ENCODE peak calls at places on chromosomes 2 and 18, in six cellular contexts. I is IMR-90, G is mesendoderm, Q is H9, P is mesenchymal stem cell, N is H1. U is an unnamed sample.

GRCh38 chr2:237700583-237701032 is 73.2 kb downstream of the LRRFIP1 start:
- DNase-seq in N (no peak), I (peak; percentile 91), G (no peak), Q (no peak), P (peak; percentile 93), U (no peak)

GRCh38 chr2:134468093-134468640 is 214.3 kb downstream of the MGAT5 start:
- DNase-seq in P (no peak), I (no peak), Q (no peak), N (no peak), G (no peak), U (no peak)

GRCh38 chr2:118250463-118250862 is 162.2 kb downstream of the INSIG2 start:
- DNase-seq in P (no peak), Q (no peak), I (no peak), G (peak; percentile 44), N (no peak), U (no peak)

GRCh38 chr2:84874381-84875212 is 6.3 kb downstream of the TRABD2A start:
- DNase-seq in P (peak; percentile 51), I (peak; percentile 80), Q (peak; percentile 14), G (no peak), N (no peak), U (no peak)

GRCh38 chr2:27606611-27607010 is 22.2 kb downstream of the CCDC121 start:
- DNase-seq in Q (no peak), G (no peak), N (no peak), P (no peak), I (peak; percentile 83), U (no peak)

GRCh38 chr2:134218928-134219707 is 34.8 kb upstream of the MGAT5 start:
- DNase-seq in P (peak; percentile 45), Q (no peak), N (no peak), G (no peak), I (no peak), U (no peak)

GRCh38 chr2:36137612-36138011 is 218.0 kb upstream of the CRIM1 start:
- DNase-seq in N (no peak), Q (no peak), P (no peak), I (no peak), G (no peak), U (no peak)

GRCh38 chr2:152369176-152369860 is 34.3 kb downstream of the FMNL2 start:
- DNase-seq in N (no peak), P (peak; percentile 96), I (peak; percentile 91), Q (no peak), G (peak; percentile 45), U (no peak)

GRCh38 chr2:150888337-150888736 is 373.3 kb downstream of the RBM43 start:
- DNase-seq in I (peak; percentile 72), G (no peak), P (peak; percentile 17), N (no peak), Q (no peak), U (no peak)

GRCh38 chr2:79980116-79980515 is 324.4 kb downstream of the LRRTM1 start:
- DNase-seq in N (no peak), G (no peak), Q (no peak), I (no peak), P (no peak), U (no peak)

GRCh38 chr2:137976274-137976673 is 12.0 kb downstream of the HNMT start:
- DNase-seq in N (no peak), G (no peak), P (no peak), I (no peak), Q (no peak), U (no peak)

GRCh38 chr2:113114996-113115395 is 12.4 kb upstream of the IL1RN start:
- DNase-seq in Q (no peak), I (no peak), N (no peak), P (no peak), G (no peak), U (no peak)

GRCh38 chr2:8144785-8145184 is 537.1 kb upstream of the ID2 start:
- DNase-seq in G (no peak), Q (no peak), P (peak; percentile 79), I (peak; percentile 95), N (no peak), U (no peak)

GRCh38 chr2:29108225-29108624 is 7.0 kb upstream of the CLIP4 start:
- DNase-seq in I (peak; percentile 97), P (peak; percentile 98), G (no peak), N (no peak), Q (no peak), U (no peak)

GRCh38 chr18:7980661-7981060 is 413.5 kb downstream of the PTPRM start:
- DNase-seq in G (no peak), P (no peak), I (no peak), N (no peak), Q (no peak), U (no peak)

GRCh38 chr18:12908706-12909105 is 24.7 kb upstream of the PTPN2 start:
- DNase-seq in Q (no peak), G (no peak), P (no peak), N (no peak), I (no peak), U (no peak)

GRCh38 chr2:61283443-61284160 is 121.6 kb downstream of the C2orf74 start:
- DNase-seq in I (no peak), P (no peak), Q (no peak), N (no peak), G (no peak), U (no peak)

GRCh38 chr2:41326801-41327200 is 721.0 kb upstream of the PKDCC start:
- DNase-seq in Q (peak; percentile 27), N (no peak), G (peak; percentile 29), P (no peak), I (no peak), U (peak; percentile 32)

GRCh38 chr2:32743480-32744236 is 115.8 kb downstream of the TTC27 start:
- DNase-seq in I (peak; percentile 58), P (no peak), Q (no peak), N (no peak), G (no peak), U (no peak)

GRCh38 chr2:10195278-10196219 is 73.0 kb downstream of the RRM2 start:
- DNase-seq in Q (no peak), P (no peak), G (no peak), N (no peak), I (no peak), U (no peak)

GRCh38 chr2:62152000-62152399 is 43.9 kb upstream of the B3GNT2 start:
- DNase-seq in G (peak; percentile 64), Q (no peak), I (peak; percentile 64), N (no peak), P (no peak), U (no peak)

GRCh38 chr18:23718243-23718720 is 29.0 kb downstream of the LAMA3 start:
- DNase-seq in P (peak; percentile 67), Q (no peak), G (no peak), N (no peak), I (peak; percentile 79), U (no peak)

GRCh38 chr18:22488554-22488953 is 70.8 kb upstream of the CTAGE1 start:
- DNase-seq in N (no peak), I (no peak), P (no peak), Q (no peak), G (no peak), U (no peak)

DNA sequence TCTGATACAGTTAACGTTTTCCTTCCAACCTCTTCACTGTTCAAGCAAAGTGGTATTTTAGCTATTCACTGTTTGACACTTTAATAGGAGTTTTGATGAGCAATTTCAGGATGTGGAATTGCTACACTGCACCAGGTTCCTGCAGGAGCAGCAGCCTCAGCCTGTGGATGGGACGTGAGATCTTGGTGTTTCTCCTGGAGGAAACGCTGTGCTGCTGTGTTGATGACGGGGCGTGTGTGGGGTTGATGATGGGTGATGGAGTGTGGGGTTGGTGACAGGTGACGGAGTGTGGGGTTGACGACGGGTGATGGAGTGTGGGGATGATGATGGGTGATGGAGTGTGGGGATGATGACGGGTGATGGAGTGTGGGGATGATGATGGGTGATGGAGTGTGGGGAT is 98.9 kb downstream of the RTP5 start:
- DNase-seq in I (no peak), P (no peak), G (no peak), Q (no peak), N (no peak), U (no peak)
- H2BK15ac ChIP-seq in I (no peak overlapping the region), P (no peak overlapping the region), G (no peak overlapping the region), Q (no peak overlapping the region), N (no peak overlapping the region), U (no peak overlapping the region)

GRCh38 chr2:215711484-215712034 is 275.7 kb upstream of the FN1 start:
- DNase-seq in I (peak; percentile 78), Q (no peak), G (peak; percentile 69), N (no peak), P (peak; percentile 74), U (no peak)
- H2BK5ac ChIP-seq in I (peak overlapping the region; percentile 97), Q (no peak overlapping the region), G (peak overlapping the region; percentile 56), N (no peak overlapping the region), P (peak overlapping the region; percentile 95), U (no peak overlapping the region)

GRCh38 chr18:59737776-59738295 is 40.6 kb upstream of the CCBE1 start:
- DNase-seq in I (no peak), Q (no peak), P (no peak), N (no peak), G (no peak), U (no peak)
- H2BK15ac ChIP-seq in I (no peak overlapping the region), Q (no peak overlapping the region), P (no peak overlapping the region), N (no peak overlapping the region), G (no peak overlapping the region), U (no peak overlapping the region)

GRCh38 chr2:188294547-188294946 is 2.9 kb downstream of the GULP1 start:
- DNase-seq in I (peak; percentile 24), P (peak; percentile 40), G (no peak), Q (no peak), N (no peak), U (no peak)

GRCh38 chr2:188292446-188293239 is 969 bp downstream of the GULP1 start:
- DNase-seq in I (peak; percentile 86), Q (peak; percentile 86), P (peak; percentile 94), N (no peak), G (peak; percentile 94), U (peak; percentile 77)

GRCh38 chr2:188291142-188291616 is 495 bp upstream of the GULP1 start:
- DNase-seq in Q (no peak), I (peak; percentile 41), N (no peak), P (peak; percentile 68), G (peak; percentile 66), U (no peak)

GRCh38 chr2:188293601-188294482 is 2.2 kb downstream of the GULP1 start:
- DNase-seq in N (no peak), G (peak; percentile 78), Q (no peak), P (peak; percentile 84), I (peak; percentile 78), U (no peak)

GRCh38 chr2:188291617-188292445 is at the start of gene GULP1:
- DNase-seq in Q (peak; percentile 76), I (peak; percentile 75), N (no peak), P (peak; percentile 85), G (peak; percentile 93), U (peak; percentile 83)
- H2BK5ac ChIP-seq in Q (peak within 1 kb of the TSS; percentile 54), I (peak within 1 kb of the TSS; percentile 90), N (peak within 1 kb of the TSS; percentile 94), P (peak within 1 kb of the TSS; percentile 87), G (peak within 1 kb of the TSS; percentile 87), U (peak within 1 kb of the TSS; percentile 100)

GRCh38 chr2:97758131-97758705 is 44.8 kb downstream of the ZAP70 start:
- DNase-seq in N (no peak), Q (no peak), P (no peak), G (no peak), I (peak; percentile 16), U (no peak)
- H2BK15ac ChIP-seq in N (no peak overlapping the region), Q (no peak overlapping the region), P (no peak overlapping the region), G (no peak overlapping the region), I (no peak overlapping the region), U (no peak overlapping the region)

DNA sequence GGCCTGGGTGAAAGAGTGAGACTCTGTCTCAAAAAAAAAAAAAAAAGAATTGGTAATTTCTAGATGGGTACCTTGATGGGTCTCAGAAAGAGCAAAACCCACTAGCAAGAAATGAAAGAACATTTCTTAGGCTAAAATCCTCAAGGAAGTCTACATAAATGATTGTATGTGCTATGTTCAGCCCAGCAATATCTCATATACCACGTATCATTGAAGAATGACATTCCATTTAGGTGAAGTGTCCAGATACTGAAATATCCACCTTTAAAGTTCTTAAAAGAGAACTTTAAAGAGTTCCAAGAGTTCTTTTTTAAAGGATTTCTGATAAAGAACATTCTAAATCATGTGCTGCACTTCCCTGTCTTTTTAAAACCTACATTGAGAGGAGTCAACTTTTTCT is 19.2 kb downstream of the NRP2 start:
- DNase-seq in G (no peak), P (peak; percentile 47), Q (no peak), N (no peak), I (peak; percentile 80), U (no peak)
- H2BK5ac ChIP-seq in G (no peak overlapping the region), P (peak overlapping the region; percentile 95), Q (no peak overlapping the region), N (no peak overlapping the region), I (peak overlapping the region; percentile 84), U (no peak overlapping the region)

U was measured in neuronal stem cell.